ENCODE peak calls at places on chromosomes 5 and 9, in seven cellular contexts. G is GM23248, Q is MM.1S, Z is hepatocyte, T is HCT116, R is neural progenitor cell, Y is GM23338. I is an unnamed sample. For H3K4me1, the result is how much of the 10 kb centered on the place peaks cover.

GRCh38 chr9:97315550-97315949 is 8.1 kb downstream of the CCDC180 start:
- DNase-seq in Z (peak), Y (no peak), R (no peak), G (peak), T (no peak), Q (no peak), I (no peak)

GRCh38 chr9:37909326-37909725 is 5.4 kb upstream of the SLC25A51 start:
- DNase-seq in Q (no peak), T (no peak), Z (no peak), R (no peak), Y (no peak), G (no peak), I (no peak)

GRCh38 chr9:133114451-133114885 is 6.6 kb downstream of the RALGDS start:
- DNase-seq in G (peak), Z (no peak), R (no peak), Y (no peak), Q (no peak), T (no peak), I (no peak)

GRCh38 chr9:133331641-133332380 is 4.2 kb downstream of the SURF6 start:
- DNase-seq in Y (no peak), G (no peak), Z (no peak), T (no peak), R (no peak), Q (no peak), I (no peak)

GRCh38 chr5:145180341-145180740 is 654.8 kb downstream of the PRELID2 start:
- DNase-seq in Y (no peak), Z (no peak), R (peak), G (no peak), T (no peak), Q (no peak), I (no peak)

GRCh38 chr5:148924817-148925216 is 98.4 kb downstream of the ADRB2 start:
- DNase-seq in R (no peak), Q (no peak), G (no peak), Y (no peak), Z (no peak), T (no peak), I (no peak)

GRCh38 chr9:104269996-104270963 is 176.2 kb downstream of the SMC2 start:
- DNase-seq in Q (no peak), T (no peak), Z (peak), G (no peak), R (no peak), Y (no peak), I (no peak)

GRCh38 chr9:88949425-88949824 is 41.8 kb upstream of the S1PR3 start:
- DNase-seq in Z (peak), Q (no peak), T (no peak), G (peak), Y (no peak), R (peak), I (no peak)

GRCh38 chr5:159878988-159879471 is 37.3 kb upstream of the ADRA1B start:
- DNase-seq in G (peak), T (no peak), Y (peak), Z (peak), Q (no peak), R (peak), I (no peak)

GRCh38 chr5:27403248-27403882 is 365.0 kb upstream of the CDH9 start:
- DNase-seq in Q (peak), G (peak), Y (peak), R (no peak), T (no peak), Z (no peak), I (no peak)

GRCh38 chr9:107246259-107247254 is 36.5 kb upstream of the RAD23B start:
- DNase-seq in Z (no peak), Y (peak), T (no peak), R (peak), G (peak), Q (no peak), I (peak)

GRCh38 chr9:115944166-115944948 is 209.2 kb upstream of the PAPPA start:
- DNase-seq in G (peak), R (peak), T (no peak), Q (no peak), Z (peak), Y (no peak), I (no peak)

GRCh38 chr5:62093981-62094380 is 212.0 kb upstream of the KIF2A start:
- DNase-seq in Y (peak), T (no peak), G (peak), Z (peak), R (peak), Q (no peak), I (no peak)

GRCh38 chr9:27276182-27277030 is 20.5 kb downstream of the EQTN start:
- DNase-seq in Q (peak), Y (peak), R (peak), T (peak), Z (peak), G (peak), I (peak)

GRCh38 chr9:93801120-93801519 is 154.0 kb downstream of the BARX1 start:
- DNase-seq in Q (no peak), G (no peak), T (no peak), R (no peak), Y (no peak), Z (no peak), I (no peak)

GRCh38 chr5:95524423-95524822 is 30.4 kb downstream of the SKIC3 start:
- DNase-seq in G (no peak), Y (no peak), T (no peak), R (no peak), Q (no peak), Z (no peak), I (no peak)
- H3K4me1 ChIP-seq in G (under half), Y (under half), T (under half), R (under half), Q (under half), Z (under half), I (under half)

DNA sequence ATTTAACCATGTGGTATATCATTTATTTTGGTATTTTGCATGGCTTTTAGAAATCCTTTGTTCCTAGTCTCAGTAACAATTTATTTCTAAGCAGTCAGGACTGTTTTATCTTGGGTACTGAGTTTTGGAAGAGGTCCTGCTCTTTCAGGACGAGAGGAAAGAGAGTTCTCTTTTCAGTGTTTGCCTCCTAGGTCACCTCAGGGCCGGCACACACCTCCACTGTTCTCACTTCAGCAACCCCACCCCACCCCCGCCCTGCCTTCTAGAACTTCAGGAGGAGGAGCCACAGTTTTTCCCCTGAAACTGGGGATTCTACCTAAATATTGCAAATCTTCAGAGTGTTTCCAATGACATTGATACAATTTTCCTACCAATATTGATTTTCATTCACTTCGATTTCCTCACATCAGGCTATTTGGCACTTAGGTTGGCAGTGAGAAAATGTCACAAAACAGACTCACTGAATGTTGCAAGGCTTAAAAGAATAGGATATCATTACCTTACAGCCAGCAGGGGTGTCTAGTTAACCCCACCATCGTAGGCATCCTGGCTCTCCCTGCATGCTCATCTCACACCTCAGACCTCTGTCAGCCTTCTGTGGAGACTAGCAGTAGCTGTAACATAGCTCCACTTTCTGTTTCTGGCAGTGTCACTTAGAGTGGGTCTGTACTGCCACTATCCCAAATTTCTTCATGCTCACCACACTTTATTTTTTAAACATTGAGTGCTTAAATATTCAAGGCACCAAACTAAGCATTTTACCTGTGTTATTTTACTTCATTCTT is 5.4 kb downstream of the IGIP start:
- DNase-seq in Z (no peak), T (no peak), G (no peak), Y (no peak), R (no peak), Q (no peak), I (no peak)
- TF ChIP-seq EZH2phosphoT487 in Z (no peak), T (no peak), G (no peak), Y (no peak), R (no peak), Q (no peak), I (no peak)

DNA sequence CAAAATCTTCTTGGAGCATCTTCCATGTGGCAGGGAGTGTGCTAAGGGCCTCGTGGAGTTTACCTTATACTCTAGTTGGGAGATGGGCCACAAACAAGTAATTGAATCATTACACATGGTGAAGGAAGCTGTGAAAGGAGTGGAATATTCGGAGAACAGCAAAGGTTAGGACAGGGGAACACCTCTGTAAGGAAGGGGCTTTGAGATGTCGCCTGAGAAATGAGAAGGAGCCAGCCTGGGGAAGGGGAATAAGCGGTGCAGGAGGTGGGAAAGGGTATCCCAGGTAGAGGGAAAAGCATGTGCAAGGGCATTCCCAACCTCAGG is 2.2 kb upstream of the STOM start:
- DNase-seq in R (no peak), Y (no peak), Z (no peak), Q (no peak), T (no peak), G (no peak), I (no peak)
- H3K4me1 ChIP-seq in R (under half), Y (under half), Z (under half), Q (under half), T (under half), G (under half), I (under half)

GRCh38 chr5:126234563-126235195 is 188.5 kb upstream of the GRAMD2B start:
- DNase-seq in Q (peak), R (peak), T (peak), Y (peak), Z (peak), G (peak), I (peak)
- TF ChIP-seq EZH2phosphoT487 in Q (no peak), R (no peak), T (no peak), Y (no peak), Z (no peak), G (no peak), I (no peak)

GRCh38 chr5:14208071-14209021 is 65.2 kb downstream of the TRIO start:
- DNase-seq in R (no peak), Z (peak), Q (no peak), G (peak), T (no peak), Y (no peak), I (peak)
- H3K4me1 ChIP-seq in R (under half), Z (under half), Q (under half), G (half or more), T (under half), Y (under half), I (half or more)

DNA sequence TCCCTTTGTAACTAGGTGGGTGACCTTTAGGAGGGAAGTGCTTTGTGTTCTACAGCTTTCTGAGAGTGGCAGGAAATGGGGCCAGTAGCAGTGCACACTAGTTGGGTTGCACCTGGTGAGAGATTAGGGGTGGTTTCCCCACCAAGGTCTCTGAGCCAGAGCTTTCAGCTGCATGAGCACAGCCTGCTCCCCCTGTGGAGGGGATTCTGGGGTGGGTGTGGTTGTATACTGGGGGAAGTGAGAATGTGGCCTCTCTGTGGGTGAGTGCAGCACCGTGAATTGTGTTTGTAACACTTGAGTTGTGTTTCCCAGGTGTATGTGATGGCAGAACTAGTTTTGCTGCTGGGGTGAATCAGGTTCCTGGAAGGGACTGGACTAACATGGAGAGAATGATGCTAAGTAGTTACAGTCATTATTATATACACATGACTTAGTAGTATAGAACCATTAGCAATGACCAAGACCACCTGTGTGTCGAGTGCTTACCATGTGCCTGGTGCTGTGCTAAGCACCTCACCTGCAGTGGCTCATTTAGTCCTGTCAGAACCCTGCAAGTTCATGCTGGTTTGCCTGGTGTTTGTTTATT is 11.8 kb upstream of the CXXC5 start:
- DNase-seq in Y (no peak), Z (peak), G (peak), T (no peak), Q (peak), R (no peak), I (peak)
- TF ChIP-seq EZH2phosphoT487 in Y (no peak), Z (no peak), G (no peak), T (no peak), Q (no peak), R (no peak), I (no peak)

DNA sequence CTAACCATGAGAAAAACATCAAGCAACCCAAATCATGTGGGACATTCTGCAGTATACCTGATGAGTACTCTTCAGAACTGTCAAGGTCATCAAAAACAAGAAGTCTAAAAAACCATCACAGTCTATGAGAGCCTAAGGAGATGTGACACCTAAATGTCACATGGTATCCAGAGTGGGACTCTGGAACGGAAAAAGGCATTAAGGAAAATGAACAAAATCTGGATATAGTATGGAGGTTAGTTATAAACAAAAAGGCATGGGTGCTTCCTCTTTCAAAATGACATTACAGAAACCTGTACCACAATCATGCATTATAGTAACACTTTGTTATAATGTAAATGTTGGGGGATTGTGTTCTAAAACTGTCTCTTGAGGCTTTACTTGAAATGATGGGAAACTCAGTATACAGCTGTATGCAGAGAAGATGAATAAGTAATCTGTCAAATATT is 47.4 kb downstream of the PRKACG start:
- DNase-seq in T (no peak), Z (no peak), R (no peak), Q (no peak), G (no peak), Y (no peak), I (no peak)
- H3K4me1 ChIP-seq in T (under half), Z (under half), R (under half), Q (under half), G (under half), Y (under half), I (under half)

DNA sequence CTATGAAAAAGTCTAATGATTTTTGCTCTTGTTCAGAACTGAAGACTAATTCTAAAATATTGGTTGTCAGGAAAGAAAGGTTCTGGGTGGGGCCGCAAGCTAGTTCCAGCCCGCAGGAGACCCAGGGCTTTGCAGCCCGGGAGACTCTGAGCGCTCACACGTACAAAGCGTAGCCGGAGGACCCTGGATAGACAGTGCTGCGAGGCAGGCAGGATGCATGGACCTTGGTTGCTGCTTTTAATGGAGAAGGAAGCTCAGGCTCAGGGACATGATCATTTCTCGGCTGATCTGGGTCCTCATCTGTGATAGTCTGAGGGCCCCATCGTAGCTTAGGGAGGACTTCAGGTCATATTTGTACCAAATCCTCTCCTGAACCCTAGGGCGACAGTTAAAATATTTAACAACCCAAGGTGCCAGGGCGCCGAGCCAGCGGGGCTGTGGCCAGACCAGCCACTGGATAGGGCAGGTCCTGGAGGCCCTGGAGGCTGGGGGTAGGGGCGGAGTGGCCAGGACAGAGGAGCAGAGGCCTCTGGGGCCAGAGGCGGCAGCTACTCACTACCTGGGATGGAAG is 70.1 kb upstream of the UNC5A start:
- DNase-seq in R (no peak), T (no peak), Q (no peak), Z (no peak), G (no peak), Y (no peak), I (no peak)
- TF ChIP-seq EZH2phosphoT487 in R (no peak), T (no peak), Q (no peak), Z (no peak), G (no peak), Y (no peak), I (no peak)

GRCh38 chr9:124596172-124596839 is 89.1 kb upstream of the NR5A1 start:
- DNase-seq in Z (no peak), Y (no peak), R (no peak), T (no peak), G (no peak), Q (no peak), I (no peak)
- H3K4me1 ChIP-seq in Z (under half), Y (half or more), R (half or more), T (under half), G (under half), Q (under half), I (under half)

GRCh38 chr5:138999674-139000073 is 124.5 kb upstream of the LRRTM2 start:
- DNase-seq in R (no peak), Y (no peak), G (no peak), Z (no peak), Q (no peak), T (no peak), I (no peak)

DNA sequence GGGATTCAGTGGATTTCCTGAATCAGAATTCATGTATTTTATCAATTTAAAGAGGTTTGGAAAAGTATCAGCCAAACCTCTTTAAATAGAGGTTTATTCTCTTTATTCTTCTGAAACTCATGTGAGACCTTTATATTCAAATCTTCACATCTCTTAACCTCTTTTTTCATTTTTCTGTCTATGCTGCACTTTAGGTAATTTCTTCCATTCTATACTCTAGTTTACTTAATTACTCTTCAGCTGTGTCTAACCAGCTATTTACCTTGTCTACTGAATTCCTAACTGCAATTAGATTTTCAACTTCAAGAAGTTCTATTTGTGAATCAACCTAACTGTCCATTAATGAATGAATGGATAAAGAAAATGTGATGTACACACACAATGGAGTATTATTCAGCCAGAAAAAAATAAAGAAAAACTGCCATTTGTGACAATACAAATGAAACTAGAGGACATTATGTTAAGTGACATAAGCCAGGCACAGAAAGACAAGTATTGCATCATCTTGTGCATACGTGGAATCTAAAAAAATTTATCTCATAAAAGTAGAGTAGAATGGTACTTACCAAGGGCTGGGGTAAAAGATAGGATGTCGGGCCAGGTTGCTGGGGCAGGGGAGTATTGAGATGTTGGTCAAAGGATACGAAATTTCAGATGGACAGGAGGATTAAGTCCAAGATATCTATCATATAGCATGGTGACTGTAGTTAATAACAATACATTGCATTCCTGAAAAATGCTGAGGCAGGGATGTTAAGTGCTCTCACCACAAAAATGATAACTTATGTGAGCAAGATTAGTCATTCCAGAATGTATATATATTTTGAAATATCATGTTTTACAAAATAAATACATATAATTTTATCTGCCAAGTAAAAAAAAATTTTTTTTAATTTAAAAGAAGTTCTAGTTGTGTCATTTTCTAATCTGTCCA is 129.5 kb upstream of the LRRTM2 start:
- DNase-seq in R (no peak), G (no peak), T (no peak), Y (no peak), Z (no peak), Q (no peak), I (no peak)
- TF ChIP-seq EZH2phosphoT487 in R (no peak), G (no peak), T (no peak), Y (no peak), Z (no peak), Q (no peak), I (no peak)

I was measured in OCI-LY7.